ENCODE peak calls at places on chromosomes 4 and X, in four cellular contexts. P, W, D and X are unnamed samples.
A peak's percentile ranks its signal among the peaks of the same experiment; 100 is the strongest.

GRCh38 chr4:176448761-176449160 is 129.0 kb downstream of the SPCS3 start:
- DNase-seq in P (no peak), W (no peak), D (no peak), X (no peak)

GRCh38 chrX:140765043-140765784 is 55.7 kb downstream of the LINC00632 start:
- DNase-seq in P (no peak), W (peak; percentile 2), D (no peak), X (peak; percentile 45)

GRCh38 chr4:7756561-7757355 is 182.9 kb downstream of the AFAP1 start:
- DNase-seq in P (no peak), W (no peak), D (no peak), X (no peak)

GRCh38 chr4:96916731-96917130 is 1076.8 kb downstream of the PDHA2 start:
- DNase-seq in P (no peak), W (no peak), D (no peak), X (no peak)

GRCh38 chr4:176845636-176846035 is 52.9 kb upstream of the VEGFC start:
- DNase-seq in P (no peak), W (no peak), D (no peak), X (no peak)

GRCh38 chrX:103498786-103499185 is 20.5 kb downstream of the RAB40A start:
- DNase-seq in P (no peak), W (peak; percentile 3), D (no peak), X (no peak)

GRCh38 chrX:135435139-135435922 is 13.6 kb downstream of the SMIM10L2A start:
- DNase-seq in P (no peak), W (no peak), D (no peak), X (no peak)

GRCh38 chr4:7557447-7557846 is 122.7 kb upstream of the PSAPL1 start:
- DNase-seq in P (no peak), W (no peak), D (no peak), X (no peak)

GRCh38 chr4:152709675-152710438 is 30.1 kb upstream of the TMEM154 start:
- DNase-seq in P (no peak), W (no peak), D (no peak), X (no peak)

GRCh38 chr4:183758006-183758734 is 99.1 kb downstream of the TRAPPC11 start:
- DNase-seq in P (no peak), W (no peak), D (no peak), X (no peak)